ENCODE peak calls at places on chromosomes 5 and 9, in nine cellular contexts. G, V, W, I, D, U, L, R and T are unnamed samples.
A peak's percentile ranks its signal among the peaks of the same experiment; 100 is the strongest.

GRCh38 chr9:9790216-9790872 is 822.5 kb downstream of the PTPRD start:
- DNase-seq in V (no peak), U (no peak), G (no peak), W (peak; percentile 33), D (no peak), R (no peak), L (peak; percentile 33), I (no peak), T (no peak)

GRCh38 chr9:72534931-72535330 is 13.5 kb downstream of the TMC1 start:
- DNase-seq in D (no peak), I (no peak), G (no peak), U (no peak), R (peak; percentile 26), V (no peak), L (no peak), W (no peak), T (no peak)

GRCh38 chr5:154444559-154445421 is 1.0 kb upstream of the SAP30L start:
- DNase-seq in G (no peak), U (peak; percentile 75), L (peak; percentile 16), V (no peak), I (peak; percentile 17), W (peak; percentile 5), D (peak; percentile 5), R (no peak), T (no peak)

GRCh38 chr9:13352451-13352979 is 73.0 kb upstream of the MPDZ start:
- DNase-seq in W (no peak), D (no peak), G (no peak), U (no peak), I (no peak), R (no peak), V (no peak), L (no peak), T (no peak)

GRCh38 chr5:116032094-116032517 is at the start of gene ARL14EPL:
- DNase-seq in R (peak; percentile 92), W (peak; percentile 94), I (no peak), U (peak; percentile 70), D (no peak), L (peak; percentile 32), G (peak; percentile 35), V (no peak), T (no peak)

GRCh38 chr9:96109718-96110351 is 192.1 kb downstream of the HSD17B3 start:
- DNase-seq in D (no peak), W (peak; percentile 71), L (no peak), R (peak; percentile 38), U (no peak), G (no peak), V (no peak), I (no peak), T (no peak)

GRCh38 chr5:75622564-75622963 is 11.3 kb downstream of the ANKDD1B start:
- DNase-seq in D (no peak), U (no peak), I (no peak), W (no peak), R (peak; percentile 18), G (peak; percentile 41), V (no peak), L (peak; percentile 50), T (no peak)

GRCh38 chr9:129626944-129627297 is 958 bp downstream of the NTMT1 start:
- DNase-seq in G (no peak), U (no peak), I (no peak), L (no peak), W (peak; percentile 33), V (no peak), R (peak; percentile 92), D (no peak), T (no peak)

GRCh38 chr9:126397056-126397455 is 70.4 kb downstream of the MVB12B start:
- DNase-seq in W (no peak), U (no peak), D (no peak), V (no peak), I (no peak), L (no peak), G (peak; percentile 50), R (no peak), T (peak; percentile 57)

GRCh38 chr5:149002053-149002452 is 60.8 kb downstream of the SH3TC2 start:
- DNase-seq in W (peak; percentile 98), U (no peak), V (no peak), G (no peak), I (no peak), R (peak; percentile 100), D (peak; percentile 19), L (peak; percentile 30), T (no peak)

GRCh38 chr5:172175263-172175719 is 12.7 kb downstream of the STK10 start:
- DNase-seq in G (peak; percentile 63), D (peak; percentile 35), W (no peak), L (no peak), V (no peak), I (no peak), R (no peak), U (peak; percentile 80), T (peak; percentile 83)

GRCh38 chr9:113476511-113476916 is 13.0 kb downstream of the RGS3 start:
- DNase-seq in G (peak; percentile 69), I (no peak), W (no peak), V (no peak), R (no peak), D (no peak), L (no peak), U (no peak), T (no peak)

GRCh38 chr9:79408200-79408599 is 163.6 kb upstream of the TLE4 start:
- DNase-seq in R (peak; percentile 8), D (no peak), V (no peak), L (no peak), W (no peak), G (no peak), U (no peak), I (no peak), T (no peak)

DNA sequence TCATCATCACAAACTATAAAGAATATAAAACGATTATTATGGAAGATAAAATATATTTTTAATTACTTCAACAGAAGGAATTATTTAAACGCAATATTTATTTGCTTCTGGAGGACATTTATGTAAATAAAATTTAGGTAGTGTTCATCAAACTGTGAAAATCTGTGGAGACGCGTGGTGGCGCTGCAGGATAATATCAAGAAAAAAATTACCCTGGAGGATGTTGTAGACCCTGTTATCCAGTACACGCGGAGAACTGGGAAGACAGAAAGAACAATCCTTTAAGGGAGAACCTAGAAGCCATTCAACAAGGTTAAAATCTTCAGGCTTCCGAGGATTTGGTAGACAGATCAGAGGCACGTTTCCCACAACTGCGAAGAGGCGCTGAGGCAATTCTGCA is at the start of gene PCDHB12:
- DNase-seq in W (no peak), L (peak; percentile 18), I (no peak), V (no peak), R (peak; percentile 2), D (no peak), U (no peak), G (no peak), T (no peak)
- H3K9me3 ChIP-seq in W (no peaks in the 10 kb centered on the region), L (no peaks in the 10 kb centered on the region), I (no peaks in the 10 kb centered on the region), V (peaks cover 88% of the 10 kb centered on the region), R (peaks cover 14% of the 10 kb centered on the region), D (peaks cover 39% of the 10 kb centered on the region), U (peaks cover 15% of the 10 kb centered on the region), G (peaks cover 12% of the 10 kb centered on the region), T (no peaks in the 10 kb centered on the region)

GRCh38 chr5:78496373-78496772 is 136.0 kb downstream of the SCAMP1 start:
- DNase-seq in I (no peak), V (no peak), D (no peak), G (peak; percentile 34), R (peak; percentile 67), U (no peak), L (no peak), W (peak; percentile 39), T (no peak)

GRCh38 chr5:78492216-78492615 is 131.8 kb downstream of the SCAMP1 start:
- DNase-seq in U (no peak), R (no peak), G (no peak), I (no peak), V (no peak), L (no peak), W (no peak), D (no peak), T (no peak)

GRCh38 chr5:78492650-78493049 is 132.2 kb downstream of the SCAMP1 start:
- DNase-seq in G (no peak), W (no peak), D (no peak), I (no peak), L (no peak), V (no peak), U (no peak), R (no peak), T (no peak)

GRCh38 chr5:78497573-78498533 is 137.4 kb downstream of the SCAMP1 start:
- DNase-seq in U (no peak), W (no peak), V (no peak), R (no peak), G (no peak), L (no peak), D (no peak), I (no peak), T (no peak)

GRCh38 chr5:78495800-78496199 is 135.4 kb downstream of the SCAMP1 start:
- DNase-seq in G (no peak), V (no peak), I (no peak), W (no peak), R (no peak), U (no peak), L (no peak), D (no peak), T (no peak)
- H3K4me1 ChIP-seq in G (peaks cover 15% of the 10 kb centered on the region), V (peaks cover 18% of the 10 kb centered on the region), I (no peaks in the 10 kb centered on the region), W (peaks cover 3% of the 10 kb centered on the region), R (peaks cover 16% of the 10 kb centered on the region), U (peaks cover 2% of the 10 kb centered on the region), L (peaks cover 15% of the 10 kb centered on the region), D (peaks cover 32% of the 10 kb centered on the region), T (no peaks in the 10 kb centered on the region)

DNA sequence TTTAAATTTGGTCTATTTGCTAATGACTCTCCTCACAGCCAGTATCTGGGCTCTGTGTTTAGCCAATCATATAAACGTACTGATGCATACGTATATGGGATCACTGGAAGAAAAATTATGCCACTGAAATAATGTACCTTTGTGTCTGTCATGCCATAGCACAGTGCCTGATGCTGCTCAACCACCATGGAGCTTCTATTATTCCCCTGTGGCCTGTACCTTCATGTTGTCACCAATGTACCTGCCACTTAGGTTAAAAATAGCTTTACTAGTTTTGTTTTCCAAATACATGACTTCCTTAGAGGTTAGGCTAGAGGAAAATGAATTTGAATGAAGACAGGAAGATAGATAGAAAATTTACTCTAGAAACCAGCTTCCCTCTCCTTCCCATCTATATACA is 34.6 kb downstream of the HACD4 start:
- DNase-seq in W (no peak), U (no peak), I (no peak), V (no peak), R (no peak), L (no peak), D (no peak), G (no peak), T (no peak)
- H3K27ac ChIP-seq in W (no peak overlapping the region), U (no peak overlapping the region), I (no peak overlapping the region), V (no peak overlapping the region), R (no peak overlapping the region), L (no peak overlapping the region), D (no peak overlapping the region), G (no peak overlapping the region), T (no peak overlapping the region)

GRCh38 chr9:138114501-138115245 is 237.1 kb downstream of the CACNA1B start:
- DNase-seq in G (peak; percentile 19), V (no peak), L (no peak), D (no peak), U (no peak), W (no peak), I (no peak), R (no peak), T (no peak)
- H3K9me3 ChIP-seq in G (no peaks in the 10 kb centered on the region), V (no peaks in the 10 kb centered on the region), L (no peaks in the 10 kb centered on the region), D (no peaks in the 10 kb centered on the region), U (no peaks in the 10 kb centered on the region), W (no peaks in the 10 kb centered on the region), I (no peaks in the 10 kb centered on the region), R (peaks cover 64% of the 10 kb centered on the region), T (no peaks in the 10 kb centered on the region)

GRCh38 chr9:37385286-37385685 is 37.2 kb upstream of the GRHPR start:
- DNase-seq in L (no peak), R (no peak), V (no peak), D (no peak), W (no peak), G (no peak), I (no peak), U (no peak), T (no peak)
- H3K4me1 ChIP-seq in L (no peaks in the 10 kb centered on the region), R (no peaks in the 10 kb centered on the region), V (no peaks in the 10 kb centered on the region), D (no peaks in the 10 kb centered on the region), W (no peaks in the 10 kb centered on the region), G (no peaks in the 10 kb centered on the region), I (no peaks in the 10 kb centered on the region), U (no peaks in the 10 kb centered on the region), T (no peaks in the 10 kb centered on the region)